ENCODE peak calls at places on chromosomes 11 and 22, in nine cellular contexts. One of them, this sample, is unnamed.

GRCh38 chr11:66192181-66192888 is 76.1 kb upstream of the RAB1B start:
- DNase-seq in cardiac muscle cell: no peak
- DNase-seq in HCT116: no peak
- DNase-seq in kidney: no peak
- DNase-seq in PC-3: no peak
- DNase-seq in MM.1S: no peak
- DNase-seq in tibial artery: no peak
- DNase-seq in psoas muscle: no peak
- DNase-seq in IMR-90: no peak
- DNase-seq in this sample: no peak

GRCh38 chr11:132784441-132784840 is 747.9 kb downstream of the OPCML start:
- DNase-seq in tibial artery: no peak
- DNase-seq in MM.1S: no peak
- DNase-seq in cardiac muscle cell: no peak
- DNase-seq in HCT116: no peak
- DNase-seq in psoas muscle: no peak
- DNase-seq in IMR-90: peak; percentile 67
- DNase-seq in PC-3: peak; percentile 4
- DNase-seq in kidney: no peak
- DNase-seq in this sample: no peak

GRCh38 chr22:50732681-50733080 is 5.3 kb upstream of the ACR start:
- DNase-seq in kidney: no peak
- DNase-seq in tibial artery: no peak
- DNase-seq in PC-3: no peak
- DNase-seq in cardiac muscle cell: no peak
- DNase-seq in IMR-90: no peak
- DNase-seq in MM.1S: no peak
- DNase-seq in HCT116: no peak
- DNase-seq in psoas muscle: peak; percentile 34
- DNase-seq in this sample: no peak

GRCh38 chr11:45773271-45774022 is 31.5 kb upstream of the SLC35C1 start:
- DNase-seq in PC-3: no peak
- DNase-seq in psoas muscle: no peak
- DNase-seq in MM.1S: no peak
- DNase-seq in IMR-90: no peak
- DNase-seq in HCT116: no peak
- DNase-seq in kidney: no peak
- DNase-seq in tibial artery: no peak
- DNase-seq in cardiac muscle cell: no peak
- DNase-seq in this sample: no peak

GRCh38 chr22:45968751-45969413 is 8.1 kb downstream of the WNT7B start:
- DNase-seq in IMR-90: peak; percentile 92
- DNase-seq in cardiac muscle cell: no peak
- DNase-seq in HCT116: peak; percentile 50
- DNase-seq in PC-3: peak; percentile 94
- DNase-seq in tibial artery: no peak
- DNase-seq in kidney: no peak
- DNase-seq in psoas muscle: no peak
- DNase-seq in MM.1S: no peak
- DNase-seq in this sample: no peak

GRCh38 chr11:95725169-95725568 is 64.4 kb downstream of the FAM76B start:
- DNase-seq in PC-3: no peak
- DNase-seq in HCT116: no peak
- DNase-seq in kidney: no peak
- DNase-seq in IMR-90: no peak
- DNase-seq in cardiac muscle cell: no peak
- DNase-seq in MM.1S: no peak
- DNase-seq in tibial artery: no peak
- DNase-seq in psoas muscle: no peak
- DNase-seq in this sample: no peak

GRCh38 chr11:130478204-130478701 is 29.8 kb downstream of the ADAMTS15 start:
- DNase-seq in psoas muscle: peak; percentile 87
- DNase-seq in HCT116: no peak
- DNase-seq in cardiac muscle cell: peak; percentile 37
- DNase-seq in tibial artery: peak; percentile 82
- DNase-seq in IMR-90: peak; percentile 95
- DNase-seq in PC-3: peak; percentile 79
- DNase-seq in MM.1S: no peak
- DNase-seq in kidney: peak; percentile 93
- DNase-seq in this sample: no peak

GRCh38 chr22:46196268-46196667 is 45.9 kb downstream of the PPARA start:
- DNase-seq in cardiac muscle cell: no peak
- DNase-seq in psoas muscle: peak; percentile 89
- DNase-seq in kidney: no peak
- DNase-seq in tibial artery: no peak
- DNase-seq in MM.1S: no peak
- DNase-seq in HCT116: no peak
- DNase-seq in PC-3: no peak
- DNase-seq in IMR-90: no peak
- DNase-seq in this sample: no peak

GRCh38 chr11:24588075-24588474 is 91.2 kb downstream of the LUZP2 start:
- DNase-seq in kidney: no peak
- DNase-seq in tibial artery: no peak
- DNase-seq in psoas muscle: no peak
- DNase-seq in IMR-90: peak; percentile 79
- DNase-seq in MM.1S: no peak
- DNase-seq in HCT116: no peak
- DNase-seq in PC-3: peak; percentile 71
- DNase-seq in cardiac muscle cell: no peak
- DNase-seq in this sample: no peak

GRCh38 chr11:2898366-2899079 is 12.9 kb upstream of the CDKN1C start:
- DNase-seq in MM.1S: peak; percentile 58
- DNase-seq in cardiac muscle cell: no peak
- DNase-seq in IMR-90: peak; percentile 94
- DNase-seq in tibial artery: peak; percentile 82
- DNase-seq in PC-3: peak; percentile 71
- DNase-seq in psoas muscle: peak; percentile 76
- DNase-seq in kidney: peak; percentile 93
- DNase-seq in HCT116: no peak
- DNase-seq in this sample: peak; percentile 44

GRCh38 chr22:30435674-30436126 is 10.1 kb downstream of the MTFP1 start:
- DNase-seq in cardiac muscle cell: no peak
- DNase-seq in HCT116: peak; percentile 79
- DNase-seq in IMR-90: no peak
- DNase-seq in psoas muscle: peak; percentile 64
- DNase-seq in MM.1S: peak; percentile 40
- DNase-seq in PC-3: no peak
- DNase-seq in kidney: peak; percentile 87
- DNase-seq in tibial artery: no peak
- DNase-seq in this sample: peak; percentile 95

GRCh38 chr11:104917259-104918112 is 19.2 kb upstream of the CASP12 start:
- DNase-seq in PC-3: no peak
- DNase-seq in psoas muscle: no peak
- DNase-seq in HCT116: no peak
- DNase-seq in cardiac muscle cell: no peak
- DNase-seq in kidney: no peak
- DNase-seq in IMR-90: no peak
- DNase-seq in tibial artery: no peak
- DNase-seq in MM.1S: no peak
- DNase-seq in this sample: no peak

GRCh38 chr22:24164243-24164642 is 17.0 kb upstream of the SUSD2 start:
- DNase-seq in kidney: no peak
- DNase-seq in cardiac muscle cell: no peak
- DNase-seq in tibial artery: no peak
- DNase-seq in PC-3: no peak
- DNase-seq in psoas muscle: no peak
- DNase-seq in HCT116: no peak
- DNase-seq in IMR-90: no peak
- DNase-seq in MM.1S: no peak
- DNase-seq in this sample: no peak

GRCh38 chr22:50546326-50547230 is 879 bp downstream of the KLHDC7B start:
- DNase-seq in psoas muscle: peak; percentile 36
- DNase-seq in IMR-90: no peak
- DNase-seq in PC-3: no peak
- DNase-seq in MM.1S: no peak
- DNase-seq in HCT116: no peak
- DNase-seq in kidney: peak; percentile 74
- DNase-seq in cardiac muscle cell: no peak
- DNase-seq in tibial artery: no peak
- DNase-seq in this sample: no peak

GRCh38 chr11:9722893-9723292 is 59.0 kb downstream of the SWAP70 start:
- DNase-seq in kidney: no peak
- DNase-seq in psoas muscle: no peak
- DNase-seq in HCT116: no peak
- DNase-seq in MM.1S: no peak
- DNase-seq in tibial artery: no peak
- DNase-seq in PC-3: no peak
- DNase-seq in cardiac muscle cell: no peak
- DNase-seq in IMR-90: no peak
- DNase-seq in this sample: no peak
- H3K27ac ChIP-seq in kidney: no peak overlapping the region
- H3K27ac ChIP-seq in psoas muscle: no peak overlapping the region
- H3K27ac ChIP-seq in HCT116: no peak overlapping the region
- H3K27ac ChIP-seq in MM.1S: no peak overlapping the region
- H3K27ac ChIP-seq in tibial artery: no peak overlapping the region
- H3K27ac ChIP-seq in PC-3: no peak overlapping the region
- H3K27ac ChIP-seq in cardiac muscle cell: no peak overlapping the region
- H3K27ac ChIP-seq in IMR-90: no peak overlapping the region
- H3K27ac ChIP-seq in this sample: no peak overlapping the region

GRCh38 chr11:69639843-69640242 is 1.1 kb upstream of the CCND1 start:
- DNase-seq in kidney: no peak
- DNase-seq in psoas muscle: no peak
- DNase-seq in IMR-90: no peak
- DNase-seq in tibial artery: no peak
- DNase-seq in cardiac muscle cell: no peak
- DNase-seq in HCT116: no peak
- DNase-seq in MM.1S: no peak
- DNase-seq in PC-3: no peak
- DNase-seq in this sample: no peak
- H3K4me3 ChIP-seq in kidney: peak overlapping the region; percentile 66
- H3K4me3 ChIP-seq in psoas muscle: peak overlapping the region; percentile 75
- H3K4me3 ChIP-seq in IMR-90: peak overlapping the region; percentile 98
- H3K4me3 ChIP-seq in tibial artery: peak overlapping the region; percentile 91
- H3K4me3 ChIP-seq in cardiac muscle cell: no peak overlapping the region
- H3K4me3 ChIP-seq in HCT116: peak overlapping the region; percentile 96
- H3K4me3 ChIP-seq in MM.1S: peak overlapping the region; percentile 65
- H3K4me3 ChIP-seq in PC-3: peak overlapping the region; percentile 99
- H3K4me3 ChIP-seq in this sample: no peak overlapping the region

GRCh38 chr22:27576413-27576812 is 225.1 kb downstream of the MN1 start:
- DNase-seq in PC-3: peak; percentile 15
- DNase-seq in cardiac muscle cell: no peak
- DNase-seq in tibial artery: no peak
- DNase-seq in psoas muscle: no peak
- DNase-seq in MM.1S: no peak
- DNase-seq in HCT116: no peak
- DNase-seq in kidney: no peak
- DNase-seq in IMR-90: no peak
- DNase-seq in this sample: no peak

GRCh38 chr22:27577570-27577969 is 224.0 kb downstream of the MN1 start:
- DNase-seq in kidney: no peak
- DNase-seq in cardiac muscle cell: no peak
- DNase-seq in tibial artery: no peak
- DNase-seq in HCT116: no peak
- DNase-seq in IMR-90: no peak
- DNase-seq in MM.1S: no peak
- DNase-seq in PC-3: no peak
- DNase-seq in psoas muscle: no peak
- DNase-seq in this sample: no peak

GRCh38 chr22:27575348-27575747 is 226.2 kb downstream of the MN1 start:
- DNase-seq in kidney: no peak
- DNase-seq in HCT116: no peak
- DNase-seq in cardiac muscle cell: no peak
- DNase-seq in MM.1S: no peak
- DNase-seq in IMR-90: no peak
- DNase-seq in PC-3: no peak
- DNase-seq in tibial artery: no peak
- DNase-seq in psoas muscle: no peak
- DNase-seq in this sample: no peak

GRCh38 chr22:27578937-27579617 is 222.5 kb downstream of the MN1 start:
- DNase-seq in cardiac muscle cell: no peak
- DNase-seq in kidney: no peak
- DNase-seq in PC-3: no peak
- DNase-seq in psoas muscle: no peak
- DNase-seq in tibial artery: no peak
- DNase-seq in MM.1S: no peak
- DNase-seq in HCT116: no peak
- DNase-seq in IMR-90: no peak
- DNase-seq in this sample: no peak

DNA sequence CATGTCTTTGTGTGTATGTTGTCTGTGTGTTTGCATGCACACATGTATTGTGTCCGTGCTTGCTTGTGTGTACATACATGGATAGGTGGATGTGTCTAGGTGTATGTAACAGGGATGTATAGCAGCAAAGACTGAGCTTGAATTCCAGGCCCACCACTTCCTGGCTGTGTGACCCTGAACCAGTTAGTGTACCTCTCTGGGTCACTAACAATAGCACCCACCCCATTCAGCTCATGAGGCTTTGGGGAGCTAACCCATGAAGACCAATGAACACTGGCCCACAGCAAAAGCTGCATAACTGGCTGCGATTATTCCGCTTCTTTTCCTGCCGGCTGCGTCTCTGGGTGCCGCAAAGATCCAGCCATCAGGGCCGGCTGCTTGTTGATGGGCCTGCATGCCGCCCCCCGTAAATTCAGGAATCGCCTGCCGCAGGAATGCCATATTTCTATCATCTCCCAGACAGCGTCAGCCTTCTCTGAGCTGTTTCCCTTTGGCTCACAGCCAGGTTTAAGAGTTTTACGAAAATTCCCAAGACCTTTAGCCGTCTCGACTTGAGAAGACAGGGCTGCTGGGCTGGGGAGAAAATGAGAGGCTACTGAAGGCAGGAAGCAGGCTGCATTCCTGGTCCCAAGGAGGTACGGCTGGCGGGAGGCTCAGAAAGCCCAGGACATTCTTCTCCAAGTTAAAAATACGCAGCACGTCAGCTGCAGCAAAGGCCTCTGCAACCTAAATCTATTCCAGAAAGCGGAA is 224.6 kb downstream of the MN1 start:
- DNase-seq in HCT116: no peak
- DNase-seq in IMR-90: peak; percentile 70
- DNase-seq in PC-3: no peak
- DNase-seq in psoas muscle: no peak
- DNase-seq in MM.1S: no peak
- DNase-seq in tibial artery: no peak
- DNase-seq in cardiac muscle cell: no peak
- DNase-seq in kidney: no peak
- DNase-seq in this sample: no peak
- H3K27ac ChIP-seq in HCT116: no peak overlapping the region
- H3K27ac ChIP-seq in IMR-90: no peak overlapping the region
- H3K27ac ChIP-seq in PC-3: no peak overlapping the region
- H3K27ac ChIP-seq in psoas muscle: no peak overlapping the region
- H3K27ac ChIP-seq in MM.1S: no peak overlapping the region
- H3K27ac ChIP-seq in tibial artery: no peak overlapping the region
- H3K27ac ChIP-seq in cardiac muscle cell: no peak overlapping the region
- H3K27ac ChIP-seq in kidney: no peak overlapping the region
- H3K27ac ChIP-seq in this sample: no peak overlapping the region

DNA sequence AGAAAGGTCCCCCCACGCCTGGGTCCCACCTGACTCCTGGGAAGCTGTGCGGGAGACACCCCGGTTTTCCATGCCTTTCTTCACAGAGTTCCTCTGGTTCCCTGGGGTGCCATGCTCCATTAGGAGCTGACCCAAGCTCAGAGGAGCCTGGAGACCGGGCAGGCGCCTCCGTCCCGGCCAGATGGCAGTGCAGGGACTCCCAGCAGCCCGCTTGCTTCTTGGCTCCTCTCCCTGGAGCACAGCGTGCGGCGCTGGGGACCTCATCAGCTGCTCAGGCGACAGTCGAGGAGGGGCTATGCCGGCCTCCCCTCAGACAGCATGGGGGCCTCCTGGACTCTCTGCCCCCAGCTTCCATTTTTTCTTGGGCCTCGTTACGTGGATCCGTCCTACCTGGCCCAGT is 13.1 kb upstream of the TTLL12 start:
- DNase-seq in HCT116: no peak
- DNase-seq in cardiac muscle cell: no peak
- DNase-seq in PC-3: no peak
- DNase-seq in kidney: peak; percentile 56
- DNase-seq in tibial artery: no peak
- DNase-seq in IMR-90: no peak
- DNase-seq in psoas muscle: peak; percentile 45
- DNase-seq in MM.1S: no peak
- DNase-seq in this sample: no peak
- H3K4me3 ChIP-seq in HCT116: no peak overlapping the region
- H3K4me3 ChIP-seq in cardiac muscle cell: no peak overlapping the region
- H3K4me3 ChIP-seq in PC-3: no peak overlapping the region
- H3K4me3 ChIP-seq in kidney: no peak overlapping the region
- H3K4me3 ChIP-seq in tibial artery: no peak overlapping the region
- H3K4me3 ChIP-seq in IMR-90: no peak overlapping the region
- H3K4me3 ChIP-seq in psoas muscle: no peak overlapping the region
- H3K4me3 ChIP-seq in MM.1S: no peak overlapping the region
- H3K4me3 ChIP-seq in this sample: no peak overlapping the region

This sample was measured in CD8-positive, alpha-beta memory T cell.